ENCODE peak calls at places on chromosomes 1 and 21, in nine cellular contexts. R, Z, M, X, I, B, G, N and W are unnamed samples.

GRCh38 chr1:940121-941026 is 16.7 kb downstream of the SAMD11 start:
- DNase-seq in Z (peak), B (peak), R (peak), X (peak), N (peak), I (peak), G (no peak), M (peak), W (peak)

GRCh38 chr1:201116091-201116490 is 3.9 kb upstream of the CACNA1S start:
- DNase-seq in M (no peak), B (no peak), Z (no peak), N (no peak), I (no peak), X (no peak), R (no peak), G (no peak), W (no peak)

GRCh38 chr21:39121600-39122355 is 61.5 kb downstream of the PSMG1 start:
- DNase-seq in M (no peak), B (no peak), N (no peak), Z (peak), I (no peak), R (peak), X (no peak), G (no peak), W (no peak)

GRCh38 chr21:38956791-38957571 is 151.3 kb downstream of the ETS2 start:
- DNase-seq in X (no peak), Z (no peak), I (no peak), B (peak), G (no peak), M (peak), R (no peak), N (peak), W (no peak)

GRCh38 chr1:94974224-94974623 is 47.3 kb upstream of the CNN3 start:
- DNase-seq in G (no peak), N (peak), B (no peak), M (no peak), R (peak), X (no peak), Z (no peak), I (no peak), W (no peak)

GRCh38 chr1:3596663-3597598 is 14.4 kb downstream of the MEGF6 start:
- DNase-seq in N (no peak), G (no peak), R (no peak), M (no peak), Z (no peak), B (no peak), X (no peak), I (no peak), W (peak)

GRCh38 chr1:8858112-8858668 is 20.3 kb downstream of the ENO1 start:
- DNase-seq in N (peak), X (no peak), I (no peak), M (no peak), R (peak), G (peak), Z (no peak), B (no peak), W (no peak)

GRCh38 chr1:92244376-92244775 is 26.7 kb downstream of the C1orf146 start:
- DNase-seq in R (no peak), G (peak), Z (no peak), M (no peak), I (no peak), N (peak), B (no peak), X (no peak), W (no peak)

GRCh38 chr1:93029317-93029716 is 49.8 kb upstream of the MTF2 start:
- DNase-seq in X (no peak), M (no peak), B (no peak), R (no peak), Z (no peak), G (no peak), I (no peak), N (no peak), W (no peak)

GRCh38 chr1:168833801-168834224 is 104.8 kb upstream of the DPT start:
- DNase-seq in Z (peak), N (no peak), R (no peak), M (no peak), B (no peak), X (no peak), I (no peak), G (no peak), W (no peak)

GRCh38 chr1:29119365-29119929 is 4.3 kb downstream of the TMEM200B start:
- DNase-seq in N (peak), X (no peak), G (no peak), M (peak), B (no peak), Z (no peak), R (no peak), I (no peak), W (no peak)

GRCh38 chr21:15421947-15422346 is 307.8 kb upstream of the USP25 start:
- DNase-seq in Z (no peak), R (no peak), B (no peak), M (no peak), I (no peak), X (no peak), G (peak), N (no peak), W (no peak)

GRCh38 chr1:983736-984475 is 2.0 kb upstream of the PERM1 start:
- DNase-seq in R (no peak), M (peak), B (peak), G (no peak), I (peak), Z (peak), N (no peak), X (peak), W (peak)

GRCh38 chr1:231040019-231040799 is at the start of gene FAM89A:
- DNase-seq in X (peak), R (no peak), I (peak), N (no peak), G (no peak), Z (peak), B (peak), M (peak), W (peak)

GRCh38 chr1:119779869-119780356 is 11.2 kb upstream of the HMGCS2 start:
- DNase-seq in Z (no peak), M (peak), R (no peak), B (peak), N (peak), I (no peak), X (no peak), G (peak), W (no peak)

GRCh38 chr1:94864821-94865220 is 44.7 kb downstream of the SLC44A3 start:
- DNase-seq in Z (no peak), R (peak), N (peak), X (no peak), G (peak), M (no peak), B (no peak), I (no peak), W (no peak)

GRCh38 chr1:77797991-77798390 is 18.5 kb downstream of the MIGA1 start:
- DNase-seq in X (no peak), N (peak), B (no peak), M (no peak), G (no peak), R (peak), I (no peak), Z (no peak), W (no peak)

GRCh38 chr1:207186503-207186902 is 82.5 kb downstream of the C4BPA start:
- DNase-seq in I (no peak), B (no peak), Z (no peak), M (no peak), G (peak), N (no peak), X (no peak), R (peak), W (no peak)

GRCh38 chr1:87273291-87273690 is 55.4 kb upstream of the LMO4 start:
- DNase-seq in B (no peak), X (no peak), N (no peak), R (no peak), I (no peak), G (no peak), Z (no peak), M (no peak), W (no peak)

GRCh38 chr21:45104560-45104959 is 30.2 kb downstream of the ADARB1 start:
- DNase-seq in Z (no peak), R (no peak), G (peak), I (no peak), X (no peak), B (peak), M (no peak), N (no peak), W (no peak)

GRCh38 chr21:28632718-28633408 is 359.8 kb downstream of the LTN1 start:
- DNase-seq in N (peak), I (no peak), M (no peak), R (peak), X (no peak), B (no peak), G (peak), Z (no peak), W (no peak)

GRCh38 chr1:46246548-46247432 is 773 bp upstream of the RAD54L start:
- DNase-seq in X (no peak), Z (no peak), G (no peak), M (no peak), B (peak), I (peak), R (no peak), N (peak), W (peak)

GRCh38 chr1:53732912-53733317 is 6.0 kb downstream of the GLIS1 start:
- DNase-seq in M (no peak), X (no peak), Z (no peak), G (no peak), I (no peak), R (peak), N (peak), B (no peak), W (no peak)

GRCh38 chr1:8431028-8431427 is 113.1 kb downstream of the SLC45A1 start:
- DNase-seq in M (no peak), B (no peak), N (no peak), X (no peak), Z (peak), G (no peak), R (no peak), I (no peak), W (no peak)

GRCh38 chr1:45172015-45172414 is 34.4 kb downstream of the ZSWIM5 start:
- DNase-seq in X (no peak), Z (no peak), B (no peak), R (peak), I (no peak), N (no peak), G (peak), M (no peak), W (no peak)

GRCh38 chr1:37288900-37289299 is 185.5 kb upstream of the ZC3H12A start:
- DNase-seq in R (no peak), N (no peak), B (peak), M (no peak), X (no peak), I (peak), G (no peak), Z (no peak), W (peak)

GRCh38 chr1:225657462-225657989 is 4.6 kb upstream of the ENAH start:
- DNase-seq in N (peak), M (no peak), R (peak), G (peak), B (no peak), I (no peak), Z (no peak), X (no peak), W (no peak)

GRCh38 chr1:56929492-56929891 is 36.3 kb downstream of the C8B start:
- DNase-seq in Z (no peak), G (no peak), B (no peak), N (no peak), M (no peak), X (no peak), R (no peak), I (no peak), W (no peak)

GRCh38 chr1:112462953-112463279 is 45.8 kb upstream of the WNT2B start:
- DNase-seq in Z (no peak), X (no peak), I (no peak), B (no peak), G (no peak), M (no peak), R (no peak), N (no peak), W (no peak)

GRCh38 chr1:58768971-58769808 is 14.7 kb downstream of the JUN start:
- DNase-seq in Z (peak), N (peak), M (peak), I (no peak), G (peak), X (peak), B (peak), R (peak), W (no peak)

GRCh38 chr1:228141082-228141870 is 1.2 kb downstream of the GUK1 start:
- DNase-seq in Z (no peak), N (peak), G (no peak), X (no peak), I (peak), R (peak), M (peak), B (peak), W (peak)

GRCh38 chr1:221837886-221838285 is 96.0 kb upstream of the DUSP10 start:
- DNase-seq in G (no peak), M (no peak), X (no peak), Z (no peak), I (no peak), B (no peak), N (no peak), R (no peak), W (no peak)

GRCh38 chr1:236137285-236137852 is 5.0 kb upstream of the GPR137B start:
- DNase-seq in R (no peak), B (no peak), N (no peak), X (no peak), G (peak), Z (no peak), I (no peak), M (no peak), W (no peak)
- TF ChIP-seq CTCF in R (no peak), B (no peak), N (no peak), X (no peak), G (no peak), Z (no peak), I (no peak), M (no peak), W (peak)

GRCh38 chr1:109024651-109025050 is 17.3 kb downstream of the WDR47 start:
- DNase-seq in Z (no peak), G (no peak), N (peak), X (no peak), I (no peak), R (peak), M (no peak), B (no peak), W (no peak)
- TF ChIP-seq CTCF in Z (no peak), G (no peak), N (peak), X (no peak), I (no peak), R (no peak), M (no peak), B (no peak), W (no peak)

DNA sequence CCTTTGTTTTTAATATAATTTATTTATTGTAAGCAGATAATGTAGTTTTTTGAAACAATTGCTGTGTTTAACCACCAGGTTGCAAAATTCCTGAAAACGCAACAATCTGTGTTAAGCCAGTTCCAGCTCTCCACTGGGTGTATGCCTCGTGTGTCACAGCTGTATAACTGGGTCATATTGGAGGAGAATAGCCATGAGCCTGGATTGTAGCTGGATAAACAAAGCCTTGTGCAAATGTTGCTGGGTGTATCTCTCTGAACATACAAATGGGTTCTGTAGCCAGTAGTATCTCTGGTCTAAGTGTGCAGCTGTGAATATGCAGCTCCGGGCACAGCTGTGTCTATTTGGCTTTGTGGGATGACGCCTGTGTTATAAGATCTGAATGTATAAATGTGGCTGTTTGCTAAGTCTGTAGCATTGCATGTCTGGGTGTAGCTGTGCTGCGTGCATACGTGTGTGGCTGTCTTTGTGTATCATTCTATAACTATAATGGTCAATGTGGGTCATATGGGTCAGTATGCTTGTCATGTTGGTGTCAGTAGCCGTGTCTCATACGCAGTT is 2.7 kb downstream of the TCEA3 start:
- DNase-seq in X (no peak), N (peak), G (no peak), Z (no peak), B (peak), I (no peak), R (peak), M (no peak), W (no peak)
- TF ChIP-seq CTCF in X (no peak), N (peak), G (no peak), Z (no peak), B (no peak), I (no peak), R (no peak), M (no peak), W (no peak)

DNA sequence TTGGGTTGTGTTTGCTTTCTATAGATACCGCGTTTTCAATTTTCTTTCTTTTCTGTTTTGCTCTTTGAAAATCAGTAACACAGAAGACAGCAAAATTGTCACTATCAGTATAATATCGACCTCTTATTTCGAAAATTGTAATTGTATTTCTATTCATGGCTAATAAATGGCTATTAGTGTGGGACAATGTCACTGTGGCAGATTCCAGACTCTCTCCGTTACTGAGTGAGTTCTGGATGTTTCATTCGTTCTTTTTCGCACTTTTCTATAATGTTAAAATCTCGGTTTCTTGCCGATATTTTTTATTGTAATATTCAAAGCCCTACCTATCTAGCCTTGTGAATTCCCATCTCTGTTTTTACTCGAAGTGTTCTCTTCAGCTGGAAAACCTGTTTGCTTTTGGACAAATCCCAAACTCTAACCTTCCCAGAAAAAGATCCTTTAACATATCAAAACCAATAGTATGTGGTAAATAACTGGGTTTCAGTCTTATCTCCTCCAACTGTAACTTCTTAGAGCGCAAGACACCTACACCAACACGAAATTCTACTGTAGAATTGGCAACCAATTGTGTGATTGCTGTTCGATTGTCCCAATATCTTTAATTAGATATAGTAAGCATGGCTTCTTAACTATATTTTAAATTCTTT is 6.0 kb upstream of the MPZL1 start:
- DNase-seq in Z (no peak), X (no peak), R (peak), N (peak), B (no peak), M (no peak), I (no peak), G (no peak), W (no peak)
- TF ChIP-seq CTCF in Z (peak), X (no peak), R (no peak), N (no peak), B (no peak), M (no peak), I (no peak), G (no peak), W (no peak)

DNA sequence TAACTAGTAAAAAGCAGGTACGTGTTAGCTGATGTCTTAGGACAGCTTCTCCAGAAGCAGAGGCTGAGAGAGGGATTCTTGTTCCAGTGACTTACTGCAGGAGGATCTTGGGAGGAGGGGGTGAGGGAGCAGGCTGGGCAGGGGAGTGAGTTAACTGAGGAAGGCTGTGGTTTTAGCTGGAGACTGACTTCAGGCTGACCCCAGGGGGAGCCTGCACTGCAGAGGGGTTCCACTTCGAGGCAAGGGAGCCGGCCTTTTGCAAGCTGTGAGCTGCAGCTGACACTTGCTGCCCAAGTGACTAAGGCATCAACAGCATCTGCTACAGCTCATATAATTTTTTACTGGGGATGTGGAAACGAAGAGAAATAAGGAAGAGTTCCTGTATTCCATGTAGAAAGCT is 50.4 kb upstream of the SOD1 start:
- DNase-seq in Z (no peak), X (no peak), I (no peak), R (no peak), G (no peak), N (no peak), B (no peak), M (no peak), W (no peak)
- TF ChIP-seq CTCF in Z (no peak), X (no peak), I (no peak), R (no peak), G (no peak), N (no peak), B (no peak), M (no peak), W (no peak)

GRCh38 chr1:4796161-4796998 is 142.0 kb downstream of the AJAP1 start:
- DNase-seq in N (no peak), G (no peak), R (no peak), I (peak), M (no peak), Z (no peak), B (no peak), X (no peak), W (peak)
- TF ChIP-seq CTCF in N (no peak), G (no peak), R (no peak), I (no peak), M (no peak), Z (no peak), B (no peak), X (no peak), W (no peak)

GRCh38 chr1:157766792-157767191 is 10.1 kb downstream of the FCRL2 start:
- DNase-seq in Z (no peak), B (no peak), G (no peak), N (no peak), R (no peak), X (no peak), I (no peak), M (no peak), W (no peak)

GRCh38 chr1:157773723-157774350 is 3.1 kb downstream of the FCRL2 start:
- DNase-seq in X (no peak), M (no peak), I (peak), G (no peak), Z (no peak), N (no peak), B (peak), R (no peak), W (peak)

GRCh38 chr1:157774412-157774811 is 2.5 kb downstream of the FCRL2 start:
- DNase-seq in I (no peak), X (no peak), Z (no peak), G (no peak), M (no peak), N (no peak), R (no peak), B (no peak), W (no peak)

GRCh38 chr1:157771666-157772425 is 5.1 kb downstream of the FCRL2 start:
- DNase-seq in Z (no peak), G (no peak), B (no peak), I (no peak), X (no peak), R (no peak), M (no peak), N (no peak), W (no peak)

DNA sequence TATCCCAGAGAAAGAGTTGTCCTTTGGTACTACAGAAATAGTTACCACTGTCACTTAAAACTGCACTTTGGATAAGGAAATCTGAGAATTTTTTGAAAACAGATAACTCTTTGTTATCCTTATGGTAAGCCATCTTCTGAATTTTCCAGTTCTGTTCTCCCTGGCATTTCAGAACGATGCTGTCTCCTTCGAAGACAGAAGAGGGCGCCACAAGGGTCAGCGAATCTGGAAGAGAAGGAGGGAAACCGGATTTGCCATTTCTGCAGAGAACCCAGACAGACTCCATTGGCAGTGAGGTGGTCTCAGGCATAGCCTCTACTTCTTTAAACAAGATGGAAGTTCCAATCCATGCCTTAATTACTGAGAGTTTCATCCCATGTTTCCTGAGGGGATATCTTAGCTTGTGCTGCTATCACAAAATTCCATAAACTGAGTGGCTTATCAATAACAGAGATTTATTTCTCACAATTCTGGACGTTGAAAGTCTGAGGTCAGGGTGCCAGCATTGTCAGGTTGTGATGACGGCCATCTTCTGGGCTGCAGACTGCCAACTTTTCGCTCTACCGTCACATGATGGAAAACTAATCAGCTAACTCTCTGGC is 6.4 kb downstream of the FCRL2 start:
- DNase-seq in I (no peak), R (no peak), N (peak), M (no peak), Z (no peak), B (no peak), X (no peak), G (peak), W (no peak)
- TF ChIP-seq CTCF in I (peak), R (peak), N (peak), M (no peak), Z (no peak), B (no peak), X (peak), G (peak), W (peak)

GRCh38 chr21:41726970-41727783 is 39.7 kb downstream of the RIPK4 start:
- DNase-seq in R (peak), Z (no peak), I (no peak), G (peak), N (peak), B (no peak), X (no peak), M (peak), W (no peak)
- TF ChIP-seq CTCF in R (no peak), Z (no peak), I (no peak), G (peak), N (no peak), B (no peak), X (no peak), M (no peak), W (no peak)

GRCh38 chr1:111448918-111449702 is at the start of the genes ATP5PB and WDR77:
- DNase-seq in Z (peak), B (peak), N (peak), M (peak), I (peak), X (peak), R (peak), G (peak), W (peak)
- TF ChIP-seq CTCF in Z (no peak), B (no peak), N (peak), M (no peak), I (no peak), X (peak), R (no peak), G (no peak), W (no peak)